ENCODE peak calls at places on chromosomes 7 and 10, in four cellular contexts. Y, Q, P and C are unnamed samples.

GRCh38 chr10:69861251-69862240 is 59.8 kb downstream of the COL13A1 start:
- DNase-seq in Y (peak; percentile 32), Q (no peak), P (no peak), C (peak; percentile 20)

GRCh38 chr10:35433851-35434426 is 97.6 kb downstream of the CCNY start:
- DNase-seq in Y (no peak), Q (no peak), P (no peak), C (no peak)

GRCh38 chr7:105808703-105809590 is 67.5 kb downstream of the ATXN7L1 start:
- DNase-seq in P (peak; percentile 84), Y (no peak), Q (no peak), C (no peak)

GRCh38 chr7:132739271-132739955 is 163.1 kb upstream of the PLXNA4 start:
- DNase-seq in Y (no peak), Q (peak; percentile 28), P (no peak), C (no peak)

GRCh38 chr7:128247640-128248194 is 6.6 kb downstream of the LEP start:
- DNase-seq in Y (no peak), Q (no peak), P (no peak), C (no peak)

GRCh38 chr7:135321556-135321955 is 87.9 kb downstream of the STRA8 start:
- DNase-seq in Y (no peak), Q (no peak), P (no peak), C (no peak)

GRCh38 chr7:12770227-12770975 is 83.0 kb downstream of the ARL4A start:
- DNase-seq in Q (no peak), P (no peak), Y (peak; percentile 54), C (no peak)

GRCh38 chr10:93554760-93555432 is 11.6 kb upstream of the FFAR4 start:
- DNase-seq in Y (peak; percentile 82), Q (peak; percentile 65), P (peak; percentile 42), C (no peak)

GRCh38 chr7:65840446-65840845 is 32.4 kb upstream of the VKORC1L1 start:
- DNase-seq in P (no peak), Q (no peak), Y (peak; percentile 65), C (no peak)

GRCh38 chr7:109699661-109700060 is 1130.0 kb downstream of the DNAJB9 start:
- DNase-seq in Y (no peak), Q (no peak), P (no peak), C (no peak)

GRCh38 chr10:16843252-16843870 is 26.1 kb upstream of the RSU1 start:
- DNase-seq in Q (no peak), Y (no peak), P (peak; percentile 42), C (no peak)

GRCh38 chr7:92739091-92739490 is 97.3 kb downstream of the CDK6 start:
- DNase-seq in P (no peak), Y (no peak), Q (no peak), C (no peak)

GRCh38 chr10:65292551-65292950 is 1633.3 kb upstream of the LRRTM3 start:
- DNase-seq in P (no peak), Q (no peak), Y (no peak), C (no peak)

GRCh38 chr7:101693498-101694091 is 64.5 kb upstream of the MYL10 start:
- DNase-seq in Q (no peak), Y (no peak), P (no peak), C (no peak)

GRCh38 chr10:75877877-75878276 is 446.5 kb downstream of the LRMDA start:
- DNase-seq in P (no peak), Q (no peak), Y (no peak), C (no peak)

GRCh38 chr7:42915356-42915755 is 3.5 kb upstream of the C7orf25 start:
- DNase-seq in Y (no peak), P (no peak), Q (no peak), C (no peak)

GRCh38 chr7:47581821-47582747 is at the start of gene TNS3:
- DNase-seq in Y (peak; percentile 73), Q (no peak), P (no peak), C (no peak)

GRCh38 chr10:7098160-7098762 is 312.6 kb downstream of the SFMBT2 start:
- DNase-seq in P (no peak), Y (no peak), Q (no peak), C (no peak)

GRCh38 chr10:61301560-61301959 is 151.6 kb downstream of the TMEM26 start:
- DNase-seq in P (no peak), Y (no peak), Q (no peak), C (no peak)

GRCh38 chr7:5296627-5297226 is 14.0 kb downstream of the SLC29A4 start:
- DNase-seq in P (peak; percentile 75), Q (peak; percentile 18), Y (no peak), C (no peak)

GRCh38 chr10:97335188-97335619 is 675 bp upstream of the FRAT2 start:
- DNase-seq in P (no peak), Q (no peak), Y (no peak), C (no peak)

GRCh38 chr7:93147358-93147757 is 827 bp downstream of the SAMD9L start:
- DNase-seq in Q (no peak), Y (peak; percentile 10), P (peak; percentile 61), C (no peak)